ENCODE peak calls at places on chromosomes 12 and 14, in seven cellular contexts. G is neural progenitor cell, X is epithelial cell of esophagus, C is mucosa of descending colon, H is transverse colon, P is fibroblast of pulmonary artery, J is pancreas. S is an unnamed sample.

GRCh38 chr14:102973706-102974280 is 51.3 kb downstream of the AMN start:
- DNase-seq in G (no peak), X (no peak), C (no peak), H (no peak), P (no peak), J (no peak), S (no peak)

GRCh38 chr14:26947265-26947664 is 349.4 kb upstream of the NOVA1 start:
- DNase-seq in G (no peak), X (no peak), C (no peak), H (no peak), P (no peak), J (no peak), S (no peak)

GRCh38 chr12:32273712-32274111 is 125.6 kb upstream of the FGD4 start:
- DNase-seq in G (peak; percentile 78), X (no peak), C (peak; percentile 27), H (peak; percentile 55), P (no peak), J (no peak), S (no peak)

GRCh38 chr12:124297856-124298255 is 3.0 kb downstream of the RFLNA start:
- DNase-seq in G (no peak), X (no peak), C (no peak), H (no peak), P (no peak), J (no peak), S (no peak)

GRCh38 chr12:49866859-49867579 is 24.1 kb upstream of the BCDIN3D start:
- DNase-seq in G (peak; percentile 79), X (peak; percentile 69), C (peak; percentile 87), H (peak; percentile 79), P (peak; percentile 67), J (peak; percentile 62), S (peak; percentile 40)

GRCh38 chr14:76977793-76978730 is 50.4 kb downstream of the IRF2BPL start:
- DNase-seq in G (no peak), X (peak; percentile 81), C (no peak), H (peak; percentile 46), P (peak; percentile 88), J (no peak), S (peak; percentile 71)

GRCh38 chr14:102920273-102920997 is 2.0 kb upstream of the AMN start:
- DNase-seq in G (no peak), X (no peak), C (no peak), H (no peak), P (no peak), J (no peak), S (no peak)

GRCh38 chr12:104653730-104654328 is 197.1 kb downstream of the CHST11 start:
- DNase-seq in G (peak; percentile 45), X (no peak), C (no peak), H (no peak), P (no peak), J (no peak), S (no peak)

GRCh38 chr14:72104011-72104613 is 171.9 kb downstream of the RGS6 start:
- DNase-seq in G (peak; percentile 45), X (peak; percentile 4), C (peak; percentile 12), H (peak; percentile 9), P (no peak), J (peak; percentile 5), S (no peak)

GRCh38 chr14:55373784-55374725 is 37.6 kb downstream of the ATG14 start:
- DNase-seq in G (no peak), X (peak; percentile 72), C (no peak), H (no peak), P (peak; percentile 45), J (no peak), S (no peak)

GRCh38 chr14:79098324-79098723 is 928.2 kb downstream of the NRXN3 start:
- DNase-seq in G (no peak), X (no peak), C (no peak), H (no peak), P (no peak), J (no peak), S (no peak)

GRCh38 chr14:79103764-79104163 is 933.6 kb downstream of the NRXN3 start:
- DNase-seq in G (no peak), X (no peak), C (no peak), H (no peak), P (no peak), J (no peak), S (no peak)

GRCh38 chr14:79101388-79101787 is 931.2 kb downstream of the NRXN3 start:
- DNase-seq in G (no peak), X (no peak), C (no peak), H (no peak), P (no peak), J (no peak), S (no peak)

DNA sequence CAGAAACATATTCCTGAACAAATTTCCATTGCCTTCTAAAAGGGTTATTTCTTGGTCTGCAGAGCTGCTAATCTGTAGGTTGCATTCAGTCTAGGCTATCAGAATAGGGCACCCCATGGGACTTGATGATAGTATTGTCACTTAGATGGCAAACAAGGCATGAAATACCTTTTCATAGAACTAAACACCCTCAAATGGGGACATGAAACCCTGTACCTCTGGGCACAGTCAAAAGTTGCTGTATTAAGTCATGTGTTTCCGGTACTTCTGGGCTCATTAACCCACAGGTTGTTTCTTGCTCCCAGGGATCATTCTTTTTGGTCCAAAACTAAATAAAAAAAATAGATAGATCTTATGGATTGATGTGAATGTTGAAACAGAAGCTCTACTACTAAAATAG is 930.4 kb downstream of the NRXN3 start:
- DNase-seq in G (no peak), X (no peak), C (no peak), H (no peak), P (no peak), J (no peak), S (no peak)
- TF ChIP-seq CTCF in G (no peak), X (no peak), C (no peak), H (no peak), P (no peak), J (no peak), S (no peak)

GRCh38 chr14:51092965-51093364 is 1.9 kb downstream of the TRIM9 start:
- DNase-seq in G (no peak), X (no peak), C (no peak), H (no peak), P (no peak), J (no peak), S (no peak)
- H3K4me3 ChIP-seq in G (peak overlapping the region; percentile 66), X (no peak overlapping the region), C (no peak overlapping the region), H (no peak overlapping the region), P (no peak overlapping the region), J (no peak overlapping the region), S (no peak overlapping the region)

GRCh38 chr14:99351166-99352007 is 79.4 kb upstream of the BCL11B start:
- DNase-seq in G (no peak), X (no peak), C (no peak), H (no peak), P (no peak), J (no peak), S (no peak)
- TF ChIP-seq CTCF in G (no peak), X (no peak), C (no peak), H (no peak), P (no peak), J (no peak), S (no peak)

GRCh38 chr12:59579616-59580015 is 16.2 kb upstream of the SLC16A7 start:
- DNase-seq in G (no peak), X (no peak), C (no peak), H (no peak), P (no peak), J (no peak), S (no peak)

GRCh38 chr12:59583003-59583712 is 12.7 kb upstream of the SLC16A7 start:
- DNase-seq in G (no peak), X (no peak), C (no peak), H (no peak), P (no peak), J (no peak), S (no peak)

GRCh38 chr12:59580050-59580449 is 15.8 kb upstream of the SLC16A7 start:
- DNase-seq in G (no peak), X (no peak), C (no peak), H (no peak), P (no peak), J (no peak), S (peak; percentile 22)

GRCh38 chr12:59578239-59578638 is 17.6 kb upstream of the SLC16A7 start:
- DNase-seq in G (no peak), X (no peak), C (no peak), H (no peak), P (no peak), J (no peak), S (no peak)
- H3K4me3 ChIP-seq in G (no peak overlapping the region), X (no peak overlapping the region), C (no peak overlapping the region), H (no peak overlapping the region), P (no peak overlapping the region), J (no peak overlapping the region), S (no peak overlapping the region)

S was measured in AG10803.